ENCODE peak calls at places on chromosomes 7 and 10, in seven cellular contexts. H is NT2/D1; P is GM13977; F is neural progenitor cell; B is tibial artery; U is activated effector memory CD4-positive, alpha-beta T cell treated with anti-CD3 and anti-CD28 coated beads, Interleukin-2, amount 50 U/mL, for 16 hours; N is endodermal cell. Z is an unnamed sample.

GRCh38 chr7:105675873-105676484 is 94.7 kb upstream of the EFCAB10 start:
- DNase-seq in U (peak; percentile 85), N (no peak), F (no peak), P (no peak), B (no peak), H (no peak), Z (no peak)

GRCh38 chr7:138982204-138982623 is 1.0 kb upstream of the KIAA1549 start:
- DNase-seq in B (no peak), U (no peak), N (no peak), H (no peak), P (no peak), F (no peak), Z (no peak)

GRCh38 chr10:17747883-17748550 is 4.0 kb upstream of the TMEM236 start:
- DNase-seq in F (no peak), P (no peak), U (no peak), B (no peak), H (no peak), N (no peak), Z (no peak)

GRCh38 chr7:100694196-100694745 is at the start of gene GIGYF1:
- DNase-seq in U (peak; percentile 92), P (peak; percentile 93), F (peak; percentile 89), N (peak; percentile 87), B (peak; percentile 84), H (no peak), Z (peak; percentile 86)

GRCh38 chr10:78263521-78263988 is 229.9 kb downstream of the RPS24 start:
- DNase-seq in F (no peak), H (no peak), U (no peak), N (no peak), P (no peak), B (no peak), Z (no peak)

GRCh38 chr10:95333997-95334792 is 43.4 kb upstream of the PDLIM1 start:
- DNase-seq in H (no peak), B (peak; percentile 88), U (no peak), P (no peak), F (no peak), N (no peak), Z (no peak)

GRCh38 chr10:117074621-117075020 is 63.4 kb downstream of the VAX1 start:
- DNase-seq in N (peak; percentile 62), F (peak; percentile 33), H (peak; percentile 9), B (no peak), P (no peak), U (no peak), Z (no peak)

GRCh38 chr7:71723859-71724258 is 591.9 kb downstream of the GALNT17 start:
- DNase-seq in H (no peak), U (no peak), N (no peak), P (no peak), F (no peak), B (no peak), Z (no peak)

GRCh38 chr10:46515402-46516192 is 40.9 kb downstream of the GPRIN2 start:
- DNase-seq in N (peak; percentile 29), B (no peak), P (no peak), F (no peak), H (no peak), U (peak; percentile 58), Z (no peak)

GRCh38 chr7:6290345-6290744 is 17.9 kb upstream of the CYTH3 start:
- DNase-seq in B (peak; percentile 51), F (no peak), H (no peak), N (no peak), U (no peak), P (no peak), Z (no peak)

GRCh38 chr10:21173964-21174669 is 277.0 kb upstream of the NEBL start:
- DNase-seq in N (peak; percentile 86), F (peak; percentile 69), P (peak; percentile 51), U (peak; percentile 62), B (peak; percentile 66), H (no peak), Z (peak; percentile 18)

GRCh38 chr10:42898037-42898960 is 115.7 kb downstream of the BMS1 start:
- DNase-seq in H (no peak), B (no peak), F (no peak), U (no peak), N (no peak), P (peak; percentile 24), Z (no peak)

GRCh38 chr7:106864298-106865081 is 592 bp upstream of the PIK3CG start:
- DNase-seq in U (no peak), N (no peak), B (no peak), H (no peak), P (peak; percentile 55), F (no peak), Z (peak; percentile 30)

GRCh38 chr7:92930404-92930803 is 94.0 kb upstream of the CDK6 start:
- DNase-seq in N (no peak), B (no peak), U (no peak), F (no peak), P (no peak), H (no peak), Z (no peak)

GRCh38 chr10:35465601-35466140 is 129.4 kb downstream of the CCNY start:
- DNase-seq in F (no peak), P (no peak), H (no peak), B (no peak), U (no peak), N (no peak), Z (no peak)

GRCh38 chr7:89584896-89585295 is 569.4 kb upstream of the STEAP1 start:
- DNase-seq in B (no peak), U (no peak), H (no peak), P (no peak), N (no peak), F (no peak), Z (no peak)

GRCh38 chr7:155282671-155283070 is 15.0 kb upstream of the INSIG1 start:
- DNase-seq in B (peak; percentile 75), F (no peak), U (peak; percentile 50), N (no peak), P (no peak), H (no peak), Z (no peak)

GRCh38 chr7:141701489-141702046 is 398 bp downstream of the DENND11 start:
- DNase-seq in N (peak; percentile 81), P (peak; percentile 88), H (no peak), B (peak; percentile 67), F (peak; percentile 78), U (peak; percentile 89), Z (peak; percentile 86)

GRCh38 chr10:125593644-125594043 is 89.3 kb downstream of the TEX36 start:
- DNase-seq in B (no peak), U (no peak), P (no peak), F (no peak), N (no peak), H (no peak), Z (no peak)

GRCh38 chr10:131964298-131964697 is 17.4 kb downstream of the BNIP3 start:
- DNase-seq in F (no peak), B (no peak), U (peak; percentile 54), N (no peak), H (no peak), P (no peak), Z (no peak)

GRCh38 chr7:111987115-111987826 is 218.9 kb downstream of the DOCK4 start:
- DNase-seq in U (no peak), N (peak; percentile 52), B (no peak), H (no peak), P (no peak), F (no peak), Z (no peak)

GRCh38 chr10:930415-931325 is 835 bp downstream of the LARP4B start:
- DNase-seq in P (no peak), F (peak; percentile 82), H (no peak), N (peak; percentile 81), U (peak; percentile 74), B (peak; percentile 70), Z (no peak)

GRCh38 chr10:119749455-119749854 is 23.6 kb downstream of the INPP5F start:
- DNase-seq in B (no peak), F (no peak), N (no peak), P (no peak), U (no peak), H (no peak), Z (no peak)

GRCh38 chr10:91758303-91759146 is 39.7 kb upstream of the TNKS2 start:
- DNase-seq in F (peak; percentile 54), P (peak; percentile 47), B (no peak), N (no peak), U (no peak), H (no peak), Z (peak; percentile 25)

GRCh38 chr7:105837765-105838241 is 38.6 kb downstream of the ATXN7L1 start:
- DNase-seq in F (peak; percentile 32), P (no peak), H (peak; percentile 25), B (no peak), U (no peak), N (no peak), Z (no peak)

GRCh38 chr7:87831127-87831526 is 45.0 kb downstream of the SLC25A40 start:
- DNase-seq in U (no peak), F (no peak), P (no peak), H (no peak), B (no peak), N (no peak), Z (no peak)

GRCh38 chr7:13797545-13797944 is 191.9 kb downstream of the ETV1 start:
- DNase-seq in B (no peak), P (no peak), U (no peak), H (no peak), F (no peak), N (peak; percentile 50), Z (no peak)

GRCh38 chr10:35635576-35635975 is 6.5 kb downstream of the FZD8 start:
- DNase-seq in H (no peak), B (no peak), P (peak; percentile 65), F (peak; percentile 81), U (peak; percentile 63), N (peak; percentile 85), Z (peak; percentile 58)

GRCh38 chr10:109977382-109977806 is 30.4 kb upstream of the ADD3 start:
- DNase-seq in N (no peak), F (no peak), P (no peak), B (peak; percentile 76), U (no peak), H (no peak), Z (no peak)

GRCh38 chr7:11329626-11330025 is 356.0 kb downstream of the PHF14 start:
- DNase-seq in F (no peak), B (no peak), N (no peak), H (no peak), P (no peak), U (no peak), Z (no peak)

GRCh38 chr10:125700355-125700911 is 17.5 kb upstream of the TEX36 start:
- DNase-seq in U (no peak), F (no peak), H (no peak), B (no peak), N (no peak), P (no peak), Z (no peak)

GRCh38 chr7:130961128-130961601 is 227.2 kb upstream of the KLF14 start:
- DNase-seq in F (no peak), B (no peak), H (no peak), N (no peak), P (peak; percentile 63), U (peak; percentile 91), Z (peak; percentile 73)

GRCh38 chr7:92793656-92794205 is 42.6 kb downstream of the CDK6 start:
- DNase-seq in H (no peak), U (no peak), N (no peak), F (no peak), P (no peak), B (no peak), Z (no peak)

Z was measured in GM10248.